ENCODE peak calls at places on chromosomes 2 and 18, in four cellular contexts. F is T-helper 1 cell; Q is activated CD4-positive, CD25-positive, alpha-beta regulatory T cell; B is iris pigment epithelial cell. T is an unnamed sample.

GRCh38 chr2:20551231-20551944 is 99.5 kb downstream of the HS1BP3 start:
- DNase-seq in F (no peak), Q (no peak), B (no peak), T (no peak)

GRCh38 chr2:590214-591175 is 86.7 kb downstream of the TMEM18 start:
- DNase-seq in F (no peak), B (no peak), Q (no peak), T (no peak)

GRCh38 chr2:40751981-40752380 is 300.1 kb upstream of the SLC8A1 start:
- DNase-seq in Q (no peak), F (no peak), B (no peak), T (no peak)

GRCh38 chr18:28514699-28515098 is 337.8 kb upstream of the CDH2 start:
- DNase-seq in Q (no peak), F (no peak), B (no peak), T (no peak)

GRCh38 chr2:9286553-9287399 is 80.2 kb downstream of the ASAP2 start:
- DNase-seq in F (no peak), Q (no peak), B (no peak), T (no peak)

GRCh38 chr2:38788306-38788705 is 10.3 kb downstream of the GEMIN6 start:
- DNase-seq in B (no peak), F (no peak), Q (no peak), T (no peak)

GRCh38 chr2:101440127-101440738 is 34.7 kb downstream of the RFX8 start:
- DNase-seq in B (peak), F (no peak), Q (no peak), T (no peak)

GRCh38 chr18:59957957-59958356 is 58.2 kb downstream of the PMAIP1 start:
- DNase-seq in F (no peak), Q (no peak), B (peak), T (no peak)

GRCh38 chr2:121044412-121044811 is 240.6 kb downstream of the TFCP2L1 start:
- DNase-seq in Q (no peak), F (no peak), B (no peak), T (peak)

GRCh38 chr2:14524041-14524802 is 108.3 kb upstream of the LRATD1 start:
- DNase-seq in F (no peak), B (peak), Q (no peak), T (no peak)

GRCh38 chr18:10010611-10011015 is 96.8 kb downstream of the VAPA start:
- DNase-seq in F (no peak), Q (no peak), B (peak), T (no peak)

GRCh38 chr18:2780750-2781149 is 66.1 kb upstream of the EMILIN2 start:
- DNase-seq in Q (no peak), F (no peak), B (no peak), T (no peak)

GRCh38 chr2:26978061-26978596 is 7.7 kb downstream of the MAPRE3 start:
- DNase-seq in B (no peak), Q (no peak), F (no peak), T (no peak)

GRCh38 chr2:96374211-96374951 is 38.8 kb downstream of the NCAPH start:
- DNase-seq in B (peak), F (no peak), Q (no peak), T (no peak)

GRCh38 chr2:233426619-233427342 is 72.5 kb downstream of the DGKD start:
- DNase-seq in B (peak), Q (peak), F (no peak), T (no peak)

GRCh38 chr2:217937446-217937845 is 65.3 kb downstream of the TNS1 start:
- DNase-seq in Q (no peak), B (no peak), F (no peak), T (no peak)

GRCh38 chr2:214076527-214076926 is 334.3 kb upstream of the VWC2L start:
- DNase-seq in B (no peak), F (no peak), Q (no peak), T (no peak)

GRCh38 chr2:95034221-95034620 is 8.7 kb downstream of the MAL start:
- DNase-seq in Q (no peak), B (no peak), F (no peak), T (no peak)

GRCh38 chr18:42414756-42415454 is 459.9 kb downstream of the PIK3C3 start:
- DNase-seq in Q (no peak), B (peak), F (no peak), T (no peak)

GRCh38 chr18:75157851-75158250 is 51.1 kb downstream of the PTGR3 start:
- DNase-seq in B (no peak), F (no peak), Q (no peak), T (no peak)

GRCh38 chr18:57029761-57030160 is 117.1 kb upstream of the BOD1L2 start:
- DNase-seq in B (no peak), Q (no peak), F (no peak), T (peak)

GRCh38 chr2:152580722-152581121 is 136.5 kb downstream of the PRPF40A start:
- DNase-seq in F (no peak), B (peak), Q (no peak), T (no peak)

GRCh38 chr2:54557211-54557600 is 101.1 kb downstream of the SPTBN1 start:
- DNase-seq in Q (no peak), F (no peak), B (no peak), T (no peak)